ENCODE peak calls at places on chromosomes 6 and 20, in nine cellular contexts. E is neural crest cell, G is BE2C, F is lower leg skin, R is fibroblast of pulmonary artery, P is heart left ventricle, D is ovary, U is keratinocyte, J is H9. B is an unnamed sample.

GRCh38 chr6:154053141-154053540 is 14.1 kb downstream of the OPRM1 start:
- DNase-seq in E (no peak), P (no peak), D (no peak), U (no peak), G (no peak), F (no peak), R (no peak), J (no peak), B (no peak)

GRCh38 chr20:10761232-10761631 is 87.4 kb upstream of the JAG1 start:
- DNase-seq in U (peak), D (no peak), R (peak), G (no peak), E (no peak), P (no peak), F (no peak), J (no peak), B (peak)

GRCh38 chr6:170243791-170244291 is 47.0 kb downstream of the DLL1 start:
- DNase-seq in R (no peak), D (no peak), G (peak), F (no peak), E (no peak), P (no peak), J (no peak), U (no peak), B (no peak)

GRCh38 chr20:16096756-16097326 is 476.4 kb downstream of the KIF16B start:
- DNase-seq in R (no peak), F (no peak), U (no peak), J (no peak), G (no peak), E (no peak), D (no peak), P (no peak), B (no peak)

GRCh38 chr6:42120895-42121865 is 21.2 kb downstream of the C6orf132 start:
- DNase-seq in D (no peak), J (no peak), F (no peak), P (no peak), E (no peak), G (no peak), U (no peak), R (no peak), B (no peak)

GRCh38 chr6:26432622-26433021 is 7.7 kb upstream of the BTN3A3 start:
- DNase-seq in F (no peak), U (no peak), G (no peak), P (no peak), J (no peak), R (peak), D (no peak), E (no peak), B (peak)

GRCh38 chr6:133198725-133199124 is 42.4 kb upstream of the EYA4 start:
- DNase-seq in G (no peak), J (no peak), U (peak), D (no peak), E (no peak), P (no peak), R (no peak), F (no peak), B (peak)

GRCh38 chr20:33386673-33387072 is 14.6 kb downstream of the CDK5RAP1 start:
- DNase-seq in R (no peak), D (no peak), J (no peak), E (no peak), F (no peak), U (no peak), P (no peak), G (no peak), B (no peak)

GRCh38 chr6:46410330-46410953 is 80.8 kb downstream of the RCAN2 start:
- DNase-seq in E (no peak), G (no peak), R (peak), P (no peak), J (no peak), D (peak), F (no peak), U (no peak), B (peak)

GRCh38 chr6:160036790-160037206 is 67.9 kb downstream of the IGF2R start:
- DNase-seq in G (no peak), F (peak), P (no peak), U (peak), R (peak), E (no peak), J (no peak), D (no peak), B (peak)

DNA sequence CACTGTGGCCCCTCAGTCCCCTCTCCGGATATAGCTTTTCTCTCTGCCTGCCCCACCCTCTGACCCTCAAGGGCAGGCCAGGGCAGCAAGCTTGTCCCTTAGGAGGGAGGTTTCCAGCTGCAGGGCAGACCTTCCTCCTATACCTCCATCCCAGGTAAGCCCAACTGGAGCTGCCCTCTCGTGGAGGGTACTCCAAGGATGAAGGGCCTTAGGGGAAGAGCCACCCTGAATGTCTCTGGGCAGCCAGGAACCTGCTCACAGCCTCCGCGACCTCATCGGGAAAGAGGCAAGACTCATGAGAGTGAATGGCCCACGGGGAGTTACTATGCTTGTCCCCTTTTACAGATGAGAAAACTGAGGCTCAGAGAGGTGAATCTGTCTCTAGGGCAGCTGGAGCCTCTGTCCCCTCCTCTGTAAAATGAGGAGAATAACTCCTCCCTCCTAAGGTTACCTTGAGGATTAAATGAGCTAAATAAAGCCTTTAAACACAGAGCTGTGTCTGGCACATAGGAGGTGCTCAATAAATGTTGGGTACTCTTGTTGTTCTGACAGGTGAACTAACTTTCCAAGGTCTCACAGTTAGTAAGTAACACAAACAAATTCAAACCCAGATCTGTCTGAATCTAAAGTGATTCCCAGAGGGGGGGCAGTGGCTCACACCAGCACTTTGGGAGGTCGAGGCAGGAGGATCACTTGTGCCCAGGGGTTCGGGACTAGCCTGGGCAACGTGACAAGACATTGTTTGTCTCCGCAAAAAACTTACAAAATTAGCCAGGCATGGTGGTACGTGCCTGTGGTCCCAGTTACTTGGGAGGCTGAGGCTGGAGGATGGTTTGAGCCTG is 12.1 kb downstream of the SRXN1 start:
- DNase-seq in U (no peak), D (no peak), J (no peak), P (no peak), R (no peak), G (no peak), F (no peak), E (no peak), B (no peak)
- TF ChIP-seq CTCF in U (no peak), D (no peak), J (no peak), P (no peak), R (no peak), G (no peak), F (no peak), E (no peak), B (no peak)

GRCh38 chr20:31740208-31740607 is 1.1 kb downstream of the TPX2 start:
- DNase-seq in E (no peak), G (no peak), R (peak), J (no peak), U (no peak), D (no peak), P (no peak), F (no peak), B (peak)

GRCh38 chr20:31739550-31739863 is 417 bp downstream of the TPX2 start:
- DNase-seq in P (no peak), G (no peak), D (no peak), R (no peak), J (no peak), U (no peak), F (no peak), E (no peak), B (no peak)

GRCh38 chr20:31740656-31741323 is 1.7 kb downstream of the TPX2 start:
- DNase-seq in J (no peak), U (no peak), F (no peak), D (no peak), E (no peak), G (no peak), R (no peak), P (no peak), B (no peak)

DNA sequence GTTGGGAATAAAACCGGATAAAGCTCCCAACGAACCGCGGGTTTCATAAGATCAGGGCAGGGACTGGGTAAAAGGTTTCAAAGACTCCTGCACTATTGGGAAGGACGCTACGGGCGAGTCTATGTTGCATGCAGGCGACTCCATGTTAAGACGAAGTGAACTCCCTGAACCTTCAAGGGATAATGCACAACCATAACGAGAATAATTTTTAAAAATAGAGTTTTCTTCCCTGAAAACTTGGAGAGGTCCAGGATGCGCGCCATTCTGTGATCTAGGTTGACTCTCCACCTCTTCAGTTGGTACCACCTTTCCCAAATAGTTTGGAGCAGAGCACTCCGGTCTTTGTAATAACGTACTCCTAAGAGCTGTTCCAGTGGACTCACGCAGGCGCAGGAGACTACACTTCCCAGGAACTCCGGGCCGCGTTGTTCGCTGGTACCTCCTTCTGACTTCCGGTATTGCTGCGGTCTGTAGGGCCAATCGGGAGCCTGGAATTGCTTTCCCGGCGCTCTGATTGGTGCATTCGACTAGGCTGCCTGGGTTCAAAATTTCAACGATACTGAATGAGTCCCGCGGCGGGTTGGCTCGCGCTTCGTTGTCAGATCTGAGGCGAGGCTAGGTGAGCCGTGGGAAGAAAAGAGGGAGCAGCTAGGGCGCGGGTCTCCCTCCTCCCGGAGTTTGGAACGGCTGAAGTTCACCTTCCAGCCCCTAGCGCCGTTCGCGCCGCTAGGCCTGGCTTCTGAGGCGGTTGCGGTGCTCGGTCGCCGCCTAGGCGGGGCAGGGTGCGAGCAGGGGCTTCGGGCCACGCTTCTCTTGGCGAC is at the start of gene TPX2:
- DNase-seq in J (peak), D (peak), G (peak), P (peak), E (peak), U (no peak), R (peak), F (peak), B (peak)
- TF ChIP-seq CTCF in J (peak), D (no peak), G (no peak), P (no peak), E (peak), U (no peak), R (peak), F (no peak), B (no peak)

DNA sequence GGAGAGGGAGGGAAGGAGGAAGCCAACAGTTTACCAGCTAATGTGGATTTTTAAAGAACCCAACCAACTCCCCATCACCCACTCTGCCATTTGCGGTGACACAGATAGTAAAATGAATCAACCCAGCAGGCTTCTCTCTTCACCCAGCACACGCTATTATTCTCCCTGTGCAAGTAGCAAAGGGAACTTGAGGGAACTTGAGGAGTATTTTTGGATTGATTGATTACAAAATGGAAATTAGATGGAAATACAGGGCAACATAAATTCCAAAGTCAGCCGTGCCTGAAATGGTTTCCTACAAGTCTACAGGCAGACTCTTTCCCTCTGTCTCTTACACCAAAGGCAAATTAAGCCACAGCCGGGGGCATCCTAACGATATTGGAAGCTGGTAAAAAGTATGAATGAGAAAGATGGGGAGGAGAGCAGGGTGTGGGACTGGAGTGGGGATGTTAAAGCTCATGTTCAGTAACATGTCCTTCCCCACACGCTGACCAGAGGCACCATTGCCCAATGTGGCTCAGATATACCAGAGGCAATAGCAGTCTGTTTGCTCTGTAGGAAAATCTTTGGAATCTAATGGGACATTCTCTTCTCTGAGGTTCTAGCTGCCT is 130.0 kb downstream of the SASH1 start:
- DNase-seq in E (no peak), R (no peak), U (no peak), P (no peak), J (no peak), G (no peak), F (no peak), D (no peak), B (no peak)
- TF ChIP-seq CTCF in E (no peak), R (no peak), U (no peak), P (no peak), J (no peak), G (no peak), F (no peak), D (no peak), B (no peak)

GRCh38 chr6:30914076-30914853 is at the start of gene VARS2:
- DNase-seq in P (peak), R (peak), U (peak), G (peak), E (peak), D (peak), J (peak), F (peak), B (peak)
- TF ChIP-seq CTCF in P (peak), R (peak), U (peak), G (peak), E (peak), D (peak), J (no peak), F (no peak), B (no peak)

DNA sequence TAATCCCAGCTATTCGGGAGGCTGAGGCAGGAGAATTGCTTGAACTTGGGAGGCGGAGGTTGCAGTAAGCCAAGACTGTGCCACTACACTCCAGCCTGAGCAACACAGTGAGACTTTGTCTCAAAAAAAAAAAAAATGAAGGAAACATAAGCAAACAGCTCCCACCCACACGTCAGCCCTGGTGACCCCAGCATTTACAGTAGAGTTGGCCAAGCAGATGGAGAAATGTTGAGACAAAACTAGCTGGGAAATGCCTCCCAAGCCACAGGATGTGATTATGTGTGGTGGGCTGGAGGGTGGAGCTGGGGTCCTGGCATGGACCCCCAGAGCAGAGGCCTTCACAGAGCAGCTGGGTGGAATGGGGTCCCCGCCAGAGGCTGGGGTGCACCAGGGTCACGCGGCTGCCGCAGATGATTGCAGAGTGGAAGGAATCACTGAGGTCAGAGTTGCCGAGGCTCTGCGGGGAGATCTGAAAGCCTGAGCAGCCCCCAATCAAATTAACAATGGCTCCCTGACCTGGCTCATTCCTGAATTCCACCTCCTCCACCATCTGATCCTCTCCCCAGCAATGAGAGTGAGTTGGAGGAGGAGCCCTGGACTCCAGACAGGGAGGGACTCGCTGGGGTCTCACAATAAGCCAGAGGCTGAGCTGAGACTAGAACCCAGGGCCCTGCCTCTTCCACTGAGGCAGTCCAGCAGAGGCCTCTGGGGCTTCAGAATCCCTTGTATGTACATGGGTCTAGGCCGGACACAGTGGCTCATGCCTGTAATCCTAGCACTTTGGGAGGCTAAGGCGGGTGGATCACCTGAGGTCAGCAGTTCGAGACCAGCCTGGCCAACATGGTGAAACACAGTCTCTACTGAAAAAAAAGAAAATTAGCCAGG is 34.7 kb upstream of the TGM2 start:
- DNase-seq in J (no peak), U (no peak), R (peak), D (no peak), G (no peak), E (no peak), P (no peak), F (no peak), B (no peak)
- TF ChIP-seq CTCF in J (no peak), U (no peak), R (no peak), D (no peak), G (no peak), E (no peak), P (no peak), F (no peak), B (no peak)

DNA sequence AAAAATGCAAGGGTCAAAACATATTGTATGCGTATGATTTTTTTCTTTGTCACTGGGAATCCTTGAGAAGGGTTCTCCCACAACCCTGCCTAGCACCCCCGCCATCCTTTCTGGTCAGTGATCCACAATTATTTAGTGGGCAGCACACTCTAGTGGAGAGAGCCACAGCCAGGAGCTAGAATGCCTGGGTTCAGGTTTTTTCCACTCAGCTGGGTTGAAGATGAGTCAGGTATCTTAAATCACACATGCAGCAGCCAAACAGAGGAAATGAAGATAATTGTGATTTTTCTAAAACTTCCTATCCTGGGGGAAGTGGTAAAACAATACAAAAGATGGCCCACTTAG is 243.1 kb downstream of the PKHD1 start:
- DNase-seq in D (no peak), F (no peak), P (no peak), G (peak), E (no peak), J (no peak), U (no peak), R (no peak), B (peak)
- TF ChIP-seq CTCF in D (no peak), F (no peak), P (no peak), G (peak), E (peak), J (peak), U (no peak), R (no peak), B (peak)

GRCh38 chr20:17680836-17681740 is 954 bp downstream of the RRBP1 start:
- DNase-seq in J (peak), F (peak), D (peak), U (no peak), E (peak), P (peak), G (peak), R (peak), B (peak)
- TF ChIP-seq CTCF in J (peak), F (no peak), D (peak), U (no peak), E (peak), P (peak), G (peak), R (peak), B (peak)

B was measured in MCF 10A.